ENCODE peak calls at places on chromosomes 4 and X, in six cellular contexts. One of them, this sample, is unnamed.

GRCh38 chr4:75612306-75612705 is 18.0 kb downstream of the CDKL2 start:
- DNase-seq in HS-27A: no peak
- DNase-seq in iris pigment epithelial cell: no peak
- DNase-seq in stimulated activated naive CD8-positive, alpha-beta T cell treated with anti-CD3 and anti-CD28 coated beads, Interleukin-15, Interleukin-2, amounts not matched to agents 100 U/mL and 50 U/mL, for 24 hours: no peak
- DNase-seq in astrocyte of the spinal cord: no peak
- DNase-seq in left cardiac atrium: no peak
- DNase-seq in this sample: no peak

GRCh38 chr4:183426507-183426906 is 17.9 kb upstream of the CDKN2AIP start:
- DNase-seq in HS-27A: no peak
- DNase-seq in left cardiac atrium: no peak
- DNase-seq in astrocyte of the spinal cord: no peak
- DNase-seq in stimulated activated naive CD8-positive, alpha-beta T cell treated with anti-CD3 and anti-CD28 coated beads, Interleukin-15, Interleukin-2, amounts not matched to agents 100 U/mL and 50 U/mL, for 24 hours: no peak
- DNase-seq in iris pigment epithelial cell: no peak
- DNase-seq in this sample: no peak

GRCh38 chr4:30789219-30789671 is 69.1 kb downstream of the PCDH7 start:
- DNase-seq in astrocyte of the spinal cord: no peak
- DNase-seq in iris pigment epithelial cell: no peak
- DNase-seq in stimulated activated naive CD8-positive, alpha-beta T cell treated with anti-CD3 and anti-CD28 coated beads, Interleukin-15, Interleukin-2, amounts not matched to agents 100 U/mL and 50 U/mL, for 24 hours: no peak
- DNase-seq in HS-27A: no peak
- DNase-seq in left cardiac atrium: no peak
- DNase-seq in this sample: no peak

GRCh38 chr4:82380344-82380743 is 6.6 kb upstream of the HNRNPD start:
- DNase-seq in iris pigment epithelial cell: no peak
- DNase-seq in stimulated activated naive CD8-positive, alpha-beta T cell treated with anti-CD3 and anti-CD28 coated beads, Interleukin-15, Interleukin-2, amounts not matched to agents 100 U/mL and 50 U/mL, for 24 hours: no peak
- DNase-seq in left cardiac atrium: peak; percentile 54
- DNase-seq in astrocyte of the spinal cord: no peak
- DNase-seq in HS-27A: no peak
- DNase-seq in this sample: no peak

GRCh38 chrX:10519761-10520160 is 100.6 kb downstream of the MID1 start:
- DNase-seq in HS-27A: no peak
- DNase-seq in astrocyte of the spinal cord: no peak
- DNase-seq in left cardiac atrium: no peak
- DNase-seq in iris pigment epithelial cell: peak; percentile 51
- DNase-seq in stimulated activated naive CD8-positive, alpha-beta T cell treated with anti-CD3 and anti-CD28 coated beads, Interleukin-15, Interleukin-2, amounts not matched to agents 100 U/mL and 50 U/mL, for 24 hours: no peak
- DNase-seq in this sample: no peak

GRCh38 chrX:2468406-2469195 is 32.2 kb downstream of the DHRSX start:
- DNase-seq in left cardiac atrium: no peak
- DNase-seq in iris pigment epithelial cell: no peak
- DNase-seq in stimulated activated naive CD8-positive, alpha-beta T cell treated with anti-CD3 and anti-CD28 coated beads, Interleukin-15, Interleukin-2, amounts not matched to agents 100 U/mL and 50 U/mL, for 24 hours: no peak
- DNase-seq in astrocyte of the spinal cord: no peak
- DNase-seq in HS-27A: no peak
- DNase-seq in this sample: no peak

GRCh38 chr4:7147661-7148310 is 44.6 kb upstream of the SORCS2 start:
- DNase-seq in stimulated activated naive CD8-positive, alpha-beta T cell treated with anti-CD3 and anti-CD28 coated beads, Interleukin-15, Interleukin-2, amounts not matched to agents 100 U/mL and 50 U/mL, for 24 hours: no peak
- DNase-seq in iris pigment epithelial cell: no peak
- DNase-seq in astrocyte of the spinal cord: no peak
- DNase-seq in left cardiac atrium: no peak
- DNase-seq in HS-27A: no peak
- DNase-seq in this sample: no peak

GRCh38 chrX:21369613-21370012 is 4.6 kb upstream of the CNKSR2 start:
- DNase-seq in HS-27A: no peak
- DNase-seq in astrocyte of the spinal cord: no peak
- DNase-seq in iris pigment epithelial cell: no peak
- DNase-seq in stimulated activated naive CD8-positive, alpha-beta T cell treated with anti-CD3 and anti-CD28 coated beads, Interleukin-15, Interleukin-2, amounts not matched to agents 100 U/mL and 50 U/mL, for 24 hours: no peak
- DNase-seq in left cardiac atrium: no peak
- DNase-seq in this sample: no peak

GRCh38 chrX:38973327-38973726 is 172.1 kb downstream of the MID1IP1 start:
- DNase-seq in stimulated activated naive CD8-positive, alpha-beta T cell treated with anti-CD3 and anti-CD28 coated beads, Interleukin-15, Interleukin-2, amounts not matched to agents 100 U/mL and 50 U/mL, for 24 hours: no peak
- DNase-seq in iris pigment epithelial cell: no peak
- DNase-seq in HS-27A: no peak
- DNase-seq in astrocyte of the spinal cord: no peak
- DNase-seq in left cardiac atrium: no peak
- DNase-seq in this sample: no peak

GRCh38 chr4:186761281-186761897 is 37.7 kb upstream of the FAT1 start:
- DNase-seq in iris pigment epithelial cell: no peak
- DNase-seq in astrocyte of the spinal cord: no peak
- DNase-seq in left cardiac atrium: no peak
- DNase-seq in HS-27A: no peak
- DNase-seq in stimulated activated naive CD8-positive, alpha-beta T cell treated with anti-CD3 and anti-CD28 coated beads, Interleukin-15, Interleukin-2, amounts not matched to agents 100 U/mL and 50 U/mL, for 24 hours: no peak
- DNase-seq in this sample: no peak

GRCh38 chrX:39613508-39613921 is 484.2 kb downstream of the BCOR start:
- DNase-seq in iris pigment epithelial cell: no peak
- DNase-seq in astrocyte of the spinal cord: peak; percentile 1
- DNase-seq in HS-27A: no peak
- DNase-seq in left cardiac atrium: no peak
- DNase-seq in stimulated activated naive CD8-positive, alpha-beta T cell treated with anti-CD3 and anti-CD28 coated beads, Interleukin-15, Interleukin-2, amounts not matched to agents 100 U/mL and 50 U/mL, for 24 hours: no peak
- DNase-seq in this sample: peak; percentile 74

GRCh38 chr4:123609829-123610228 is 213.2 kb downstream of the SPRY1 start:
- DNase-seq in left cardiac atrium: no peak
- DNase-seq in HS-27A: no peak
- DNase-seq in astrocyte of the spinal cord: no peak
- DNase-seq in stimulated activated naive CD8-positive, alpha-beta T cell treated with anti-CD3 and anti-CD28 coated beads, Interleukin-15, Interleukin-2, amounts not matched to agents 100 U/mL and 50 U/mL, for 24 hours: no peak
- DNase-seq in iris pigment epithelial cell: no peak
- DNase-seq in this sample: no peak

GRCh38 chr4:185657191-185657590 is 121.9 kb upstream of the PDLIM3 start:
- DNase-seq in HS-27A: no peak
- DNase-seq in stimulated activated naive CD8-positive, alpha-beta T cell treated with anti-CD3 and anti-CD28 coated beads, Interleukin-15, Interleukin-2, amounts not matched to agents 100 U/mL and 50 U/mL, for 24 hours: no peak
- DNase-seq in iris pigment epithelial cell: no peak
- DNase-seq in astrocyte of the spinal cord: no peak
- DNase-seq in left cardiac atrium: no peak
- DNase-seq in this sample: no peak

GRCh38 chr4:152996672-152997071 is 60.5 kb downstream of the FHDC1 start:
- DNase-seq in astrocyte of the spinal cord: no peak
- DNase-seq in left cardiac atrium: no peak
- DNase-seq in iris pigment epithelial cell: no peak
- DNase-seq in HS-27A: no peak
- DNase-seq in stimulated activated naive CD8-positive, alpha-beta T cell treated with anti-CD3 and anti-CD28 coated beads, Interleukin-15, Interleukin-2, amounts not matched to agents 100 U/mL and 50 U/mL, for 24 hours: no peak
- DNase-seq in this sample: no peak

GRCh38 chr4:99651811-99652545 is 5.7 kb downstream of the C4orf54 start:
- DNase-seq in HS-27A: no peak
- DNase-seq in stimulated activated naive CD8-positive, alpha-beta T cell treated with anti-CD3 and anti-CD28 coated beads, Interleukin-15, Interleukin-2, amounts not matched to agents 100 U/mL and 50 U/mL, for 24 hours: no peak
- DNase-seq in astrocyte of the spinal cord: no peak
- DNase-seq in left cardiac atrium: no peak
- DNase-seq in iris pigment epithelial cell: no peak
- DNase-seq in this sample: no peak

GRCh38 chr4:141686929-141687328 is 50.5 kb downstream of the IL15 start:
- DNase-seq in stimulated activated naive CD8-positive, alpha-beta T cell treated with anti-CD3 and anti-CD28 coated beads, Interleukin-15, Interleukin-2, amounts not matched to agents 100 U/mL and 50 U/mL, for 24 hours: no peak
- DNase-seq in iris pigment epithelial cell: no peak
- DNase-seq in astrocyte of the spinal cord: peak; percentile 5
- DNase-seq in HS-27A: no peak
- DNase-seq in left cardiac atrium: no peak
- DNase-seq in this sample: peak; percentile 59

This sample was measured in dermis blood vessel endothelial cell.